ENCODE peak calls at places on chromosome 13, in seven cellular contexts. X, I, S, P, O, K and A are unnamed samples.
A peak's percentile ranks its signal among the peaks of the same experiment; 100 is the strongest.

GRCh38 chr13:29527916-29528315 is 67.6 kb downstream of the SLC7A1 start:
- DNase-seq in K (no peak), S (no peak), O (no peak), X (no peak), P (no peak), I (no peak), A (no peak)

GRCh38 chr13:94646904-94647303 is 45.2 kb downstream of the GPR180 start:
- DNase-seq in X (no peak), S (no peak), P (peak; percentile 15), O (no peak), K (no peak), I (no peak), A (no peak)

GRCh38 chr13:73656863-73657262 is 477.3 kb downstream of the KLF12 start:
- DNase-seq in O (no peak), I (no peak), P (no peak), S (peak; percentile 41), K (peak; percentile 76), X (no peak), A (no peak)

GRCh38 chr13:60754211-60754610 is 357.2 kb downstream of the TDRD3 start:
- DNase-seq in I (no peak), P (no peak), X (no peak), S (no peak), K (no peak), O (no peak), A (no peak)

GRCh38 chr13:30376426-30377311 is 45.6 kb upstream of the UBE2L5 start:
- DNase-seq in X (no peak), I (no peak), K (peak; percentile 9), S (no peak), P (peak; percentile 68), O (no peak), A (no peak)

GRCh38 chr13:57823704-57824103 is 192.2 kb downstream of the PCDH17 start:
- DNase-seq in I (no peak), K (no peak), O (no peak), S (no peak), X (no peak), P (no peak), A (no peak)

GRCh38 chr13:113219311-113219940 is 10.0 kb downstream of the CUL4A start:
- DNase-seq in P (no peak), I (no peak), S (no peak), K (no peak), X (peak; percentile 16), O (no peak), A (no peak)

GRCh38 chr13:27211771-27212364 is 39.5 kb upstream of the RPL21 start:
- DNase-seq in S (peak; percentile 59), K (peak; percentile 58), X (peak; percentile 21), O (no peak), I (no peak), P (no peak), A (no peak)

GRCh38 chr13:66875264-66875663 is 354.9 kb downstream of the PCDH9 start:
- DNase-seq in P (no peak), I (no peak), O (no peak), X (no peak), S (no peak), K (no peak), A (no peak)

GRCh38 chr13:29482504-29482903 is 113.0 kb downstream of the SLC7A1 start:
- DNase-seq in K (no peak), X (no peak), P (no peak), S (no peak), I (no peak), O (no peak), A (no peak)

GRCh38 chr13:37149380-37149779 is 43.9 kb upstream of the CSNK1A1L start:
- DNase-seq in K (no peak), O (no peak), I (no peak), S (no peak), X (no peak), P (no peak), A (no peak)

GRCh38 chr13:110467516-110467915 is 94.0 kb downstream of the RAB20 start:
- DNase-seq in K (no peak), O (no peak), P (no peak), X (no peak), S (no peak), I (no peak), A (no peak)

GRCh38 chr13:20349564-20350379 is 117.7 kb upstream of the GJB6 start:
- DNase-seq in P (no peak), X (no peak), K (no peak), S (no peak), O (no peak), I (no peak), A (no peak)

GRCh38 chr13:106523566-106523965 is 11.9 kb downstream of the EFNB2 start:
- DNase-seq in K (peak; percentile 51), O (no peak), P (no peak), S (peak; percentile 37), X (no peak), I (no peak), A (no peak)

GRCh38 chr13:62933809-62934208 is 1518.2 kb upstream of the PCDH20 start:
- DNase-seq in K (no peak), P (no peak), S (no peak), I (no peak), X (no peak), O (no peak), A (no peak)
- TF ChIP-seq CTCF in K (no peak), P (no peak), S (no peak), I (no peak), X (no peak), O (no peak), A (no peak)

GRCh38 chr13:34833562-34834182 is 108.4 kb upstream of the NBEA start:
- DNase-seq in K (peak; percentile 17), P (no peak), I (no peak), S (no peak), O (no peak), X (no peak), A (no peak)
- TF ChIP-seq CTCF in K (peak; percentile 22), P (no peak), I (peak; percentile 1), S (no peak), O (no peak), X (no peak), A (no peak)

GRCh38 chr13:40148103-40148502 is 492.6 kb downstream of the COG6 start:
- DNase-seq in O (no peak), X (no peak), I (no peak), P (no peak), K (no peak), S (no peak), A (no peak)

GRCh38 chr13:40145139-40145538 is 489.7 kb downstream of the COG6 start:
- DNase-seq in S (no peak), O (no peak), I (no peak), P (no peak), X (no peak), K (no peak), A (no peak)

GRCh38 chr13:40143559-40143958 is 488.1 kb downstream of the COG6 start:
- DNase-seq in O (no peak), X (no peak), K (no peak), P (no peak), I (no peak), S (no peak), A (no peak)

GRCh38 chr13:40146586-40147240 is 491.3 kb downstream of the COG6 start:
- DNase-seq in K (peak; percentile 21), I (no peak), X (no peak), S (no peak), O (no peak), P (no peak), A (no peak)

DNA sequence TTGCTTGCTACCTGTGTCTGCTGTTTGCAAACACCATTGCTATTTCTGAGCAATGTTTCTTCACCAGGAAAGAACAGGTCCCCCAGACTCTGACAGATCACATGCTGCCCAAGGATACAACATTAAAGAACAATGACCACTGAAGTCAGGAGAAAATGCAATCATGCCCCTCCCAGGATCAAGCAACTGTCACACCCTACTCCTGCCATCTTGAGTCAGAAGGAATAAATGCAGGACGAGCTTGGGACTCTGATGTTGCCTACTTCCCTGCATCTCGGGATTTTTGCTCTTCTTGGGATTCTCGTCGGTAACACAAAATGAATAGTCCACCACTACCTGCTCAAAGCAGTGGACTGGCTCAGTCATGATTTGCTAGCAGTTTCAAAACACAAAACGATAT is 490.6 kb downstream of the COG6 start:
- DNase-seq in P (no peak), S (no peak), I (no peak), X (no peak), K (no peak), O (no peak), A (no peak)
- TF ChIP-seq CTCF in P (no peak), S (no peak), I (no peak), X (no peak), K (no peak), O (no peak), A (no peak)

DNA sequence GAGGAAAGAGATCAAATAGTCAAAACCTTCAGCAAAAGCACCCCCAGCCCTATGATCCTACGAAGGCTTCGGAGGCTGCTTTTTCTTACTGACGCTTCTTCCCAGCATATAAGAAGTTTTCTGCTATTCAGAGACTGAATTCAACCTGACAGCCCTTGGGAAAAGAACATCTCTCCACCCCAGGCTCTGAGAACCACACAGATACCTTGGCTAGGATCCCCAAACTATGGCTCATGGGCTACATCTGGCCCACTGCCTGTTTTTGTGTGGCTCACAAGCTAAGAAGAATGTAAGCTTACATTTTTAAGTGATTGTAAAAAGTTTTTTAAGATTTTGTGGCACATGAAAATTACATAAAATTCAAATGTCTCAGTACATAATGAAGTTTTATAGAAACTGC is 3.0 kb downstream of the SLC15A1 start:
- DNase-seq in I (no peak), P (no peak), K (no peak), S (peak; percentile 63), X (peak; percentile 44), O (no peak), A (no peak)
- TF ChIP-seq CTCF in I (no peak), P (no peak), K (no peak), S (no peak), X (no peak), O (no peak), A (no peak)

GRCh38 chr13:75566658-75567057 is 17.1 kb downstream of the UCHL3 start:
- DNase-seq in S (peak; percentile 67), P (no peak), X (peak; percentile 61), O (no peak), K (peak; percentile 35), I (no peak), A (no peak)
- TF ChIP-seq CTCF in S (peak; percentile 45), P (peak; percentile 41), X (peak; percentile 51), O (no peak), K (peak; percentile 44), I (peak; percentile 47), A (no peak)

GRCh38 chr13:40564342-40564997 is 102.0 kb downstream of the FOXO1 start:
- DNase-seq in P (peak; percentile 18), O (no peak), I (no peak), S (no peak), K (no peak), X (no peak), A (no peak)
- TF ChIP-seq CTCF in P (no peak), O (peak; percentile 23), I (no peak), S (peak; percentile 17), K (peak; percentile 12), X (peak; percentile 18), A (no peak)